ENCODE peak calls at places on chromosomes 2 and 18, in seven cellular contexts. N, G, W, S, U, F and A are unnamed samples.

GRCh38 chr2:111135237-111135909 is 14.7 kb downstream of the BCL2L11 start:
- DNase-seq in N (no peak), G (no peak), W (no peak), S (no peak), U (no peak), F (no peak), A (no peak)

GRCh38 chr2:153834662-153835061 is 37.1 kb upstream of the GALNT13 start:
- DNase-seq in N (no peak), G (no peak), W (no peak), S (no peak), U (no peak), F (no peak), A (no peak)

GRCh38 chr18:22570492-22570891 is 152.8 kb upstream of the CTAGE1 start:
- DNase-seq in N (no peak), G (no peak), W (no peak), S (no peak), U (no peak), F (no peak), A (no peak)

GRCh38 chr2:12717988-12718661 is 1.4 kb downstream of the TRIB2 start:
- DNase-seq in N (no peak), G (no peak), W (no peak), S (no peak), U (peak; percentile 75), F (no peak), A (no peak)

GRCh38 chr2:43178602-43179542 is 47.5 kb downstream of the ZFP36L2 start:
- DNase-seq in N (peak; percentile 78), G (no peak), W (peak; percentile 86), S (no peak), U (no peak), F (peak; percentile 71), A (peak; percentile 52)

GRCh38 chr2:70626254-70626990 is 72.8 kb upstream of the TGFA start:
- DNase-seq in N (no peak), G (no peak), W (no peak), S (no peak), U (no peak), F (no peak), A (no peak)

GRCh38 chr2:237952851-237953250 is 14.0 kb upstream of the UBE2F start:
- DNase-seq in N (no peak), G (no peak), W (no peak), S (no peak), U (no peak), F (no peak), A (no peak)

GRCh38 chr2:96806468-96807126 is 9.5 kb upstream of the CNNM3 start:
- DNase-seq in N (no peak), G (no peak), W (no peak), S (peak; percentile 26), U (peak; percentile 81), F (no peak), A (no peak)

GRCh38 chr2:15912203-15912602 is 28.1 kb upstream of the MYCN start:
- DNase-seq in N (peak; percentile 42), G (peak; percentile 31), W (peak; percentile 49), S (no peak), U (no peak), F (peak; percentile 62), A (no peak)

GRCh38 chr2:23947350-23947749 is 7.1 kb downstream of the UBXN2A start:
- DNase-seq in N (no peak), G (no peak), W (no peak), S (no peak), U (no peak), F (no peak), A (no peak)

GRCh38 chr2:241509408-241509784 is 1.0 kb upstream of the STK25 start:
- DNase-seq in N (no peak), G (no peak), W (no peak), S (no peak), U (no peak), F (no peak), A (no peak)

GRCh38 chr2:75595541-75596395 is 35.0 kb upstream of the EVA1A start:
- DNase-seq in N (no peak), G (no peak), W (no peak), S (no peak), U (no peak), F (no peak), A (peak; percentile 75)

GRCh38 chr2:58562281-58562680 is 321.2 kb upstream of the FANCL start:
- DNase-seq in N (no peak), G (no peak), W (no peak), S (no peak), U (no peak), F (no peak), A (no peak)

GRCh38 chr2:225399509-225399908 is at the start of gene NYAP2:
- DNase-seq in N (no peak), G (peak; percentile 30), W (no peak), S (no peak), U (no peak), F (no peak), A (no peak)

GRCh38 chr2:209878701-209879100 is 107.1 kb downstream of the UNC80 start:
- DNase-seq in N (no peak), G (no peak), W (no peak), S (no peak), U (no peak), F (no peak), A (no peak)

GRCh38 chr2:197293252-197294007 is 17.1 kb downstream of the ANKRD44 start:
- DNase-seq in N (no peak), G (no peak), W (no peak), S (peak; percentile 52), U (no peak), F (no peak), A (no peak)

GRCh38 chr2:197028230-197028629 is 101.7 kb upstream of the PGAP1 start:
- DNase-seq in N (no peak), G (no peak), W (no peak), S (no peak), U (no peak), F (no peak), A (no peak)

GRCh38 chr2:230814616-230815015 is 50.1 kb upstream of the ITM2C start:
- DNase-seq in N (no peak), G (no peak), W (no peak), S (peak; percentile 40), U (no peak), F (no peak), A (no peak)

GRCh38 chr2:149598014-149598395 is 10.4 kb upstream of the MMADHC start:
- DNase-seq in N (no peak), G (no peak), W (no peak), S (no peak), U (peak; percentile 9), F (no peak), A (no peak)

GRCh38 chr2:70965506-70965905 is 12.9 kb upstream of the ANKRD53 start:
- DNase-seq in N (no peak), G (no peak), W (peak; percentile 26), S (no peak), U (no peak), F (no peak), A (no peak)

GRCh38 chr2:118846667-118847446 is 591 bp downstream of the EN1 start:
- DNase-seq in N (no peak), G (no peak), W (no peak), S (no peak), U (peak; percentile 84), F (no peak), A (no peak)
- H3K4me3 ChIP-seq in N (no peak overlapping the region), G (peak overlapping the region; percentile 11), W (no peak overlapping the region), S (no peak overlapping the region), U (no peak overlapping the region), F (peak overlapping the region; percentile 50), A (peak overlapping the region; percentile 70)

DNA sequence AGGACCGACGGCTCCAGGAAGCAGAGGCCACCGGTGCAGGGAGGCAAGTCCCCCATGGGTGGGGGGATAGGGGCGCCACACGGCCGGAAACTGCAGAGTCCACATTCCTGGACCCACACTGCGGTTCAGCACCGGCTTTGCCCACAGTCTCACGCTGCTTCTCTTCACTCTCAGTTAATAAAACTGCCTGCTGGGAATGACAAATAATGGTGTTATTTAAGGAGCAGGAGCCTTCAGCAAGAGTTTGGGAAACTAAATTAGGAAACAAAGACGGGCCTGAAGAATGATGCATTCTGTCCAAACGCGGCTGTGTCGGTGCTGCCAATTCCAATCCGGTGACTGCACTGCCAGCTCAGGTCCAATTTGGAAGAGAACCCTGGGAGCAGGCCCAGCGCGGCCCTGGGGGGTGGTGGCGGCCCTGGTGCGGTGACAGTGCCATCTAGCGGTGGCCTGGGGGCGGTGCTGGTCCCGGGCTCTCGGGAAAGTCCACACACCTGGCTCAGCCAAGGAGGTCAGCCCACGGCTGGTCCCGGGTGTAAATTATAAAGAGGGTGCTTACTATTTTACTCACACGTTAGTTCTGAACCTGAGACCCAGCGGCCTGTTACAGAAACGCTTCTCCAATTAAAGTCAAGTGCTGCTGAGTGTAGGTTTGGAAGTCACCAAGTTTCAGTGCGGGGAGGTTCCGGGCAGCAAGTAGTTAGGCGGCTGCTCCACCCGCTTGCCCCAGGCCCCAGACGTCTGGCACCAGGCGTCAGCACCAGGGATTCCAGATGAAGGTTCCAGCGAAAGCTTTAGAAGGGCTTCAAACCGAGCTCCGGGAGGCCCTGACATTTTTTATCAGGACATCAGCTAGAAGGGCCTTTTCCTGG is 73.2 kb upstream of the PXDN start:
- DNase-seq in N (peak; percentile 79), G (peak; percentile 90), W (peak; percentile 84), S (peak; percentile 29), U (peak; percentile 94), F (peak; percentile 87), A (peak; percentile 98)
- H3K4me3 ChIP-seq in N (no peak overlapping the region), G (no peak overlapping the region), W (no peak overlapping the region), S (no peak overlapping the region), U (no peak overlapping the region), F (peak overlapping the region; percentile 38), A (no peak overlapping the region)

GRCh38 chr2:121173806-121174205 is 111.2 kb downstream of the TFCP2L1 start:
- DNase-seq in N (no peak), G (no peak), W (no peak), S (no peak), U (no peak), F (no peak), A (no peak)
- H3K4me3 ChIP-seq in N (no peak overlapping the region), G (no peak overlapping the region), W (no peak overlapping the region), S (no peak overlapping the region), U (no peak overlapping the region), F (no peak overlapping the region), A (no peak overlapping the region)

GRCh38 chr18:76619342-76620315 is 124.6 kb upstream of the ZNF516 start:
- DNase-seq in N (peak; percentile 27), G (peak; percentile 36), W (peak; percentile 86), S (no peak), U (peak; percentile 75), F (peak; percentile 64), A (no peak)
- H3K4me3 ChIP-seq in N (peak overlapping the region; percentile 14), G (peak overlapping the region; percentile 38), W (peak overlapping the region; percentile 12), S (no peak overlapping the region), U (peak overlapping the region; percentile 8), F (peak overlapping the region; percentile 63), A (peak overlapping the region; percentile 39)

GRCh38 chr2:134421556-134422328 is 167.9 kb downstream of the MGAT5 start:
- DNase-seq in N (no peak), G (no peak), W (no peak), S (no peak), U (no peak), F (no peak), A (no peak)
- H3K4me3 ChIP-seq in N (no peak overlapping the region), G (no peak overlapping the region), W (no peak overlapping the region), S (no peak overlapping the region), U (no peak overlapping the region), F (no peak overlapping the region), A (no peak overlapping the region)